ENCODE peak calls at places on chromosomes 1 and 21, in four cellular contexts. N, L, O and U are unnamed samples.
A peak's percentile ranks its signal among the peaks of the same experiment; 100 is the strongest.

GRCh38 chr1:232476538-232476950 is 153.4 kb downstream of the SIPA1L2 start:
- DNase-seq in N (no peak), L (peak; percentile 87), O (no peak), U (no peak)

GRCh38 chr21:41597811-41598231 is 89.9 kb upstream of the TMPRSS2 start:
- DNase-seq in N (no peak), L (no peak), O (no peak), U (no peak)

GRCh38 chr1:106699436-106699835 is 357.0 kb upstream of the PRMT6 start:
- DNase-seq in N (no peak), L (peak; percentile 16), O (no peak), U (no peak)

GRCh38 chr1:10253755-10254154 is 43.4 kb downstream of the KIF1B start:
- DNase-seq in N (no peak), L (peak; percentile 83), O (no peak), U (no peak)

GRCh38 chr1:184425449-184426277 is 38.8 kb downstream of the C1orf21 start:
- DNase-seq in N (no peak), L (peak; percentile 45), O (no peak), U (no peak)

GRCh38 chr1:2451744-2452582 is 24.1 kb upstream of the PLCH2 start:
- DNase-seq in N (no peak), L (peak; percentile 37), O (no peak), U (no peak)

GRCh38 chr1:116825735-116826438 is 71.7 kb downstream of the CD2 start:
- DNase-seq in N (no peak), L (no peak), O (no peak), U (peak; percentile 22)

GRCh38 chr1:38266197-38266520 is 219.6 kb upstream of the POU3F1 start:
- DNase-seq in N (no peak), L (no peak), O (no peak), U (no peak)

GRCh38 chr1:41615316-41615715 is 130.8 kb upstream of the EDN2 start:
- DNase-seq in N (no peak), L (no peak), O (no peak), U (no peak)

GRCh38 chr21:39633770-39634181 is 21.0 kb downstream of the B3GALT5 start:
- DNase-seq in N (no peak), L (peak; percentile 82), O (no peak), U (no peak)

GRCh38 chr1:97903626-97904025 is 17.2 kb downstream of the DPYD start:
- DNase-seq in N (no peak), L (peak; percentile 80), O (no peak), U (no peak)

GRCh38 chr1:206464456-206464964 is 5.8 kb upstream of the IKBKE start:
- DNase-seq in N (no peak), L (peak; percentile 97), O (no peak), U (no peak)

GRCh38 chr1:87584603-87585002 is 255.9 kb downstream of the LMO4 start:
- DNase-seq in N (no peak), L (no peak), O (no peak), U (no peak)

GRCh38 chr1:33221385-33221758 is 34.9 kb upstream of the ZNF362 start:
- DNase-seq in N (no peak), L (peak; percentile 31), O (no peak), U (no peak)

GRCh38 chr1:194279975-194280374 is 1093.6 kb upstream of the B3GALT2 start:
- DNase-seq in N (no peak), L (no peak), O (no peak), U (peak; percentile 41)

GRCh38 chr1:194277927-194278326 is 1091.5 kb upstream of the B3GALT2 start:
- DNase-seq in N (no peak), L (no peak), O (no peak), U (no peak)

GRCh38 chr1:194281372-194281771 is 1095.0 kb upstream of the B3GALT2 start:
- DNase-seq in N (no peak), L (no peak), O (no peak), U (no peak)

DNA sequence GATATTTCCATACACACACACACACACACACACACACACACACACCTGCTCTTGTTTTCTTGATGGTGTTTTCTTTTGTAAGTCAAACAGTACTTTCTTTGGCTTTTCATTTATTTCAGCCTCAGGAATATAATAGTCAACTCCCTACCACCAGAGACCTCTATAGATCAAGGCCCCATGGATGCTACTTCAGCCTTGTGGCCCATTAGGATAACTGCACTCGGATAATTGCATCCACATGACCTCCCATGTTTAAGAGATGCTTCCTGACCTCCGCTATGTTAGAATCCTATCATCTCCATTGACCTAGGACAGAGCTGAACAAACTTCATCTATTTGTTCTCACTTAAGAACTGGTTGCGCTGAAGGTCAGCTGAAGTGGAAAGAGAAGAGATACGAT is 1094.0 kb upstream of the B3GALT2 start:
- DNase-seq in N (no peak), L (no peak), O (no peak), U (no peak)
- TF ChIP-seq CTCF in N (no peak), L (no peak), O (no peak), U (no peak)

DNA sequence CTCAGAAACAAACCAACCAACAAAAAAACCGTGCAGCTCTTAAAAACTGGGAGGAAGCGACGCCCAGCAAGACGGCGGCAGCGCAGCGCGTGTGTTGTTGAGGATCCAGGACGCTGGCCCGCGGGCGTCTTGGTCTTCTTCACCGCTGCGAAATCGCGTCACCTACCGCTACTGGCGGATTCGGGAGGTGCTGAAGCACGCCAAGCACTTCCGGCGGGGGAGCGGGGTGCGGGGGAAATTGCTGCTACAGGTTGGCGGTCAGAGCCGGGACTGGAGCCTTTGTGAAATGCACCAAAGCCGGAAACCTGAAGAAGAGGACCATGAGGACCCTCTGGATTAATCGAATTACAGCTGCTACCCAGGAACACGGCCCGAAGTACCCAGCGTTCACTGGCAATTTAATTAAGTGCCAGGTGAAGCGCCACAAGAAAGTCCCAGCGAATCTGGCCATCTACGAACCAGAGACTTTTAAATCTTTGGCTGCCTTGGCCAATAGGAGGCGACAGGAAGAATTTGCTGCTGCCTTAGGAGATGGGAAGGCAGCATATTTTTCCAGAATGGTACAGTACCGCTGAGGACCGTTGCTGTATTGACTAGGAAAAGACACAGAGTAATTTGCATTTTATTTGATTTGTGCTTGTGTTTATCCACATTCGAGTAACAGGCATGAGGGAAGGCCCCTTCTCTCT is 11.9 kb upstream of the RIPPLY3 start:
- DNase-seq in N (no peak), L (no peak), O (no peak), U (no peak)
- TF ChIP-seq CTCF in N (no peak), L (peak; percentile 2), O (no peak), U (no peak)

DNA sequence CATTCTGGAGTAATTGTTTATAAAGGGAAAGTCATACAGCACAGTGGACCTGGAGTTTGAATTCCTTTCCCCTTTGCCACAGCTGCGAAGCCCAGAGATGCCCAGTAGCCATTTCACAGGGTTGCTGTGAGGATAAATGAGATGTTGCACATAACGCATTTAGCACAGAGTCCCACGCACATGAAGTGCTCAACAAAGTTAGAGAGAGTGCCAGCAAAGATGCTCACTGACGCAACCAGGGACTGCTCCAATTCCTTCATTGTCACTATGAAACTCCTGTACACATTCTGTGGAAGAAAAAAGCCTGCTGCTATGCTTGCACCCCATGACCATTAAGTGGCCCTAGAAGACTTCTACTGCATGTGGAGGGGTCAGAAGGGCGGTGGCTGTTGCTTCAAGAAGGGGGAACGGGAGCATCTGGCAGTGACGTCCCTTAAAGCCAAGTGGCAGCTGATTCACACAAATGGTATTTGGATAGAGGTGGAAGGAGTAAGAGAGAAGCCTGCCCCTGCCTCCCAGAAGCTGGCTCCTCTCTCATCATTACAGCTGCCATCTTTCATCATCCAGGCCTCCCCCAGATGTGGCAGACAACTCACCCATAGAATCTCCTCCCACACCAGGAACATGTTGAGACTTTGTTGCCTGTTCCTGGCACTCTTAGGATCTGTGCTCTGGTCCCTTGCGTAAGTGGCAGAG is 26.5 kb upstream of the VAV3 start:
- DNase-seq in N (no peak), L (peak; percentile 19), O (no peak), U (no peak)
- TF ChIP-seq CTCF in N (no peak), L (no peak), O (no peak), U (no peak)

GRCh38 chr1:101317590-101317989 is 80.8 kb downstream of the S1PR1 start:
- DNase-seq in N (no peak), L (no peak), O (no peak), U (no peak)
- TF ChIP-seq CTCF in N (peak; percentile 27), L (no peak), O (no peak), U (no peak)

GRCh38 chr1:102872097-102872496 is 236.2 kb downstream of the COL11A1 start:
- DNase-seq in N (no peak), L (no peak), O (no peak), U (no peak)
- TF ChIP-seq CTCF in N (peak; percentile 20), L (no peak), O (no peak), U (no peak)

GRCh38 chr1:58432813-58433668 is 113.5 kb downstream of the OMA1 start:
- DNase-seq in N (no peak), L (peak; percentile 31), O (no peak), U (peak; percentile 32)
- TF ChIP-seq CTCF in N (no peak), L (no peak), O (no peak), U (no peak)

GRCh38 chr1:242718967-242719366 is 194.5 kb upstream of the PLD5 start:
- DNase-seq in N (no peak), L (no peak), O (no peak), U (no peak)
- TF ChIP-seq CTCF in N (no peak), L (no peak), O (no peak), U (no peak)

GRCh38 chr1:112058815-112059450 is 69.5 kb upstream of the KCND3 start:
- DNase-seq in N (no peak), L (no peak), O (no peak), U (no peak)
- TF ChIP-seq CTCF in N (peak; percentile 19), L (no peak), O (no peak), U (no peak)

DNA sequence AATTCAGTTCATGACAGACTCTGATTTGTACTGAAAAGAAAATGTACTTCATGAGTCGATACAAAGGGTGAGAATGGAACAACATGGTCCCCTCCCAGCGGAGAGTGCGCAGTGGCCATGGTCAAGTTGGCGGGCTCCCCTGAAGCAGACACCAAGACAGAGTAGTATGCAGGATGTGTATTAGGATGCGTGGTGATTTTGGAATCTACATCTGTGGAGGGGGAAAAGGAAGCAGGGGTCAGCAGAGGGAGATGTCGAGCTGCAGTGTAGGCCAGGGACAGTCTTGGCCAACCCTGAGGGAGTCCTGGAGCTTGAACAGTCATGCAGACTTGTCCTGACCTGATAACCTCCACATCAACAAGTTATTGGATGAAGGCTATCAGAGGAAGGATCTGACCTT is 481.0 kb downstream of the OMA1 start:
- DNase-seq in N (no peak), L (no peak), O (no peak), U (peak; percentile 21)
- TF ChIP-seq CTCF in N (peak; percentile 41), L (no peak), O (no peak), U (no peak)

GRCh38 chr21:17513214-17514123 is 626 bp downstream of the CXADR start:
- DNase-seq in N (peak; percentile 12), L (peak; percentile 33), O (no peak), U (peak; percentile 40)

GRCh38 chr21:17514124-17514481 is 1.3 kb downstream of the CXADR start:
- DNase-seq in N (no peak), L (no peak), O (no peak), U (no peak)

GRCh38 chr21:17506936-17507335 is 5.9 kb upstream of the CXADR start:
- DNase-seq in N (no peak), L (no peak), O (no peak), U (no peak)

GRCh38 chr21:17512245-17513213 is at the start of gene CXADR:
- DNase-seq in N (peak; percentile 73), L (no peak), O (peak; percentile 76), U (peak; percentile 89)
- TF ChIP-seq CTCF in N (peak; percentile 59), L (peak; percentile 43), O (peak; percentile 56), U (no peak)